ENCODE peak calls at places on chromosome 7, in four cellular contexts. U is CD4-positive, alpha-beta T cell; J is GM23248; I is fibroblast of lung. F is an unnamed sample.

GRCh38 chr7:33591481-33591880 is 313.9 kb upstream of the BMPER start:
- DNase-seq in U (no peak), J (peak; percentile 3), I (no peak), F (no peak)

GRCh38 chr7:6402041-6402440 is 45.7 kb downstream of the DAGLB start:
- DNase-seq in U (no peak), J (no peak), I (no peak), F (no peak)

GRCh38 chr7:155944901-155945300 is 132.6 kb upstream of the SHH start:
- DNase-seq in U (no peak), J (no peak), I (no peak), F (no peak)

GRCh38 chr7:159227433-159227832 is 82.8 kb upstream of the VIPR2 start:
- DNase-seq in U (no peak), J (no peak), I (no peak), F (no peak)

GRCh38 chr7:73397521-73397934 is 36.0 kb upstream of the FZD9 start:
- DNase-seq in U (no peak), J (no peak), I (no peak), F (no peak)

GRCh38 chr7:84187813-84188212 is 6.8 kb downstream of the SEMA3A start:
- DNase-seq in U (no peak), J (peak; percentile 79), I (peak; percentile 81), F (no peak)

GRCh38 chr7:81487512-81487911 is 282.3 kb downstream of the HGF start:
- DNase-seq in U (no peak), J (no peak), I (no peak), F (no peak)

GRCh38 chr7:112481833-112482669 is 1.3 kb downstream of the LSMEM1 start:
- DNase-seq in U (no peak), J (peak; percentile 96), I (peak; percentile 95), F (no peak)

GRCh38 chr7:103148131-103148993 is 537 bp downstream of the NAPEPLD start:
- DNase-seq in U (no peak), J (peak; percentile 42), I (peak; percentile 30), F (no peak)

GRCh38 chr7:157663061-157663863 is 326.5 kb downstream of the DNAJB6 start:
- DNase-seq in U (no peak), J (no peak), I (peak; percentile 74), F (peak; percentile 68)

GRCh38 chr7:123054357-123055133 is 59.0 kb upstream of the TAS2R16 start:
- DNase-seq in U (no peak), J (no peak), I (no peak), F (no peak)

GRCh38 chr7:45295222-45295621 is 137.6 kb downstream of the RAMP3 start:
- DNase-seq in U (no peak), J (no peak), I (no peak), F (no peak)

GRCh38 chr7:41911792-41912191 is 208.9 kb upstream of the INHBA start:
- DNase-seq in U (no peak), J (peak; percentile 79), I (peak; percentile 95), F (no peak)

GRCh38 chr7:44045226-44046014 is 918 bp downstream of the DBNL start:
- DNase-seq in U (no peak), J (peak; percentile 79), I (no peak), F (no peak)

GRCh38 chr7:99929730-99930053 is 272 bp upstream of the GJC3 start:
- DNase-seq in U (no peak), J (no peak), I (no peak), F (no peak)

GRCh38 chr7:561631-562393 is 42.2 kb upstream of the PDGFA start:
- DNase-seq in U (no peak), J (no peak), I (no peak), F (peak; percentile 78)

GRCh38 chr7:41183741-41184140 is 519.1 kb downstream of the INHBA start:
- DNase-seq in U (no peak), J (no peak), I (no peak), F (no peak)

GRCh38 chr7:132377703-132378584 is 198.3 kb downstream of the PLXNA4 start:
- DNase-seq in U (no peak), J (no peak), I (no peak), F (no peak)

GRCh38 chr7:16315280-16315679 is 106.1 kb downstream of the CRPPA start:
- DNase-seq in U (no peak), J (no peak), I (no peak), F (no peak)

GRCh38 chr7:126840869-126841268 is 411.9 kb downstream of the GRM8 start:
- DNase-seq in U (no peak), J (no peak), I (no peak), F (no peak)

GRCh38 chr7:2699289-2699620 is 11.3 kb downstream of the AMZ1 start:
- DNase-seq in U (no peak), J (no peak), I (no peak), F (peak; percentile 49)
- H3K27ac ChIP-seq in U (no peak overlapping the region), J (no peak overlapping the region), I (no peak overlapping the region), F (no peak overlapping the region)

GRCh38 chr7:92614586-92615237 is 24.5 kb upstream of the FAM133B start:
- DNase-seq in U (no peak), J (peak; percentile 48), I (peak; percentile 41), F (no peak)

GRCh38 chr7:92613214-92613613 is 23.0 kb upstream of the FAM133B start:
- DNase-seq in U (no peak), J (peak; percentile 35), I (no peak), F (no peak)

GRCh38 chr7:92612501-92612900 is 22.3 kb upstream of the FAM133B start:
- DNase-seq in U (no peak), J (peak; percentile 75), I (peak; percentile 63), F (no peak)

GRCh38 chr7:92611735-92612134 is 21.5 kb upstream of the FAM133B start:
- DNase-seq in U (no peak), J (no peak), I (no peak), F (no peak)

DNA sequence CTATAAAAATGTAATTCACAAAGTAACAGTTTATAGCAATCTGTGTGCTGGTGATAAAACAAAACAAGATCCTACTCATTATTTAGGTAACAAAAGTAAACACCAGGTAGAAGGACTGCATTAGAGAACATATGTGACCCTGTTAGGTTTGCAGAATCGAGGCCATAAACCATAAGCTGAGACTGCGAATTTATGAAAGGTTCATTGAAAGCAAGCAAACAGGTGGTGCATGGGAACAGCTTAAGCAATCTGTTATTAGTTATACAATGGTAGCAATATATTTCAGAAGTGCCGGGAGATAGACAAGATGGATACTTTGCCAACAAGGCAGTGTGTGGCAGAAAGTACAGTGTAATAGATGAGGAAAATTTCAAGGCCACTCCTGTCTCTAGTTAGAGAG is 23.5 kb upstream of the FAM133B start:
- DNase-seq in U (no peak), J (no peak), I (no peak), F (no peak)
- H3K27ac ChIP-seq in U (no peak overlapping the region), J (peak overlapping the region; percentile 70), I (peak overlapping the region; percentile 26), F (no peak overlapping the region)

GRCh38 chr7:47496064-47496665 is 85.7 kb downstream of the TNS3 start:
- DNase-seq in U (no peak), J (no peak), I (no peak), F (no peak)
- H3K27ac ChIP-seq in U (no peak overlapping the region), J (no peak overlapping the region), I (no peak overlapping the region), F (no peak overlapping the region)

DNA sequence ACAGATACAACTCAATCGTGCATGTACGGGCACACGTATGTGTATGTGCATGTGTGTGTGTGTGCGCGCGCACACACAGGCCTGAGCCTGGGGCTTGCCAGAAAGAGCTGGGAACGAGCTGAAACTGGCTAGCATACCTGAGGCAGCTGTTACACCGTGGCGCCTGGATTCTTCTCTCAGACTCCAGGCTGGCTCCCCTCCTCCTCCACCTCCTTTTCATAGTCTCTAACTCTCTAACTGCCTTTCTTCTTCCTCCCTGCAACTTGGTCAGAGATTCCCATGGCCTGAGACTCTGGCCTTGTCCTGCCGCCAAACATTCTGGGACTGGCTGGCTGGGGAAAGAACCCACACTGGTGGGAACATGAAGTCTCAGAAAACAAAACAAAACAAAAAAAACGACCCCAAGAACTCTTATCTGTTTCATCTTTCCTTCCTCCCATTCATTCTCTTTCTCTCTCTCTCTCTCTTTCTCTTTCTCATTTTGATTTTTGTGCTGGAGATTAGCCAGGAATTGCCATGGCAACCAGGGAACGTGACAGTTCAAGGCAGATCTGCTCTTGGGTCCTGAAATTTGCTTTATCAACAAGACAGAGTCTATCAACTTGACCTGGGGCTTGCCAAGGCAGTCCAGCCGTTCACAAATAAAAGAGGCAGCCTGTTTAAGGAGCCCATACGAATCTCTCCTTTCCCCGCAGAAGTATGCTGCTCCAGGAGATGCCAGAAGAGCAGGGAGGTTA is 76.8 kb upstream of the SEM1 start:
- DNase-seq in U (no peak), J (no peak), I (no peak), F (no peak)
- H3K27ac ChIP-seq in U (no peak overlapping the region), J (no peak overlapping the region), I (no peak overlapping the region), F (no peak overlapping the region)

GRCh38 chr7:105619590-105619989 is 38.3 kb upstream of the EFCAB10 start:
- DNase-seq in U (no peak), J (no peak), I (no peak), F (no peak)

GRCh38 chr7:105623378-105623777 is 42.1 kb upstream of the EFCAB10 start:
- DNase-seq in U (no peak), J (no peak), I (no peak), F (no peak)

GRCh38 chr7:105621617-105622016 is 40.3 kb upstream of the EFCAB10 start:
- DNase-seq in U (no peak), J (peak; percentile 62), I (peak; percentile 57), F (no peak)

GRCh38 chr7:105623906-105624305 is 42.6 kb upstream of the EFCAB10 start:
- DNase-seq in U (no peak), J (no peak), I (no peak), F (no peak)

DNA sequence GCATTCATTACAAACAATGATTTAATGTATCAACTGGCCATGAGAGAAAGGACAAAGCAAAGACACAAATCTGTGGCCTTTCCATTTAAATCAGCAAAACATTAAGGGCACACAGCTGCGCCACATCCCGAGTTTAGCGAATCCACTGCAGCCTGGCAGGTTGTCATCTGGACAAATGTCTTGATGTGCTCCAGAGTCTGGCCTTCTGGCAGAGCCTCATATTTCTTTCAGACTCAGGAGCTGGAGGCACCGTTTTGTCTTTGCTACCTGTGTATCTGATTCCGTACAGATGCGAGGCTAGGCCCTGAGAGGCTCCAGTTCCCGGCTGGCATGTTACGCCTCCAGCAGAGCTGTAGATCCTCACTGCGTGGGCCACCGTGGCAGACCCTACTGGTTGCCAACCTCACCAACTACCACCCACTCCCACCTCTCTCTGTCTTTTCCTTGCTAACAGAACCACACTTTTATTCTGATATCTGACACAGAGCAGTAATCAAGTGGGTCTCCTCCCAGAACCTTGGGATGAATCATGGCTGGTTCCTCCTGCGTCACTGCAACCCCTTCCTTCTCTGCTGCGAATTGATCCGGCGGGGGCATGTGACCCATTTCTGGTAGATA is 40.9 kb upstream of the EFCAB10 start:
- DNase-seq in U (no peak), J (no peak), I (no peak), F (no peak)
- H3K27ac ChIP-seq in U (no peak overlapping the region), J (no peak overlapping the region), I (no peak overlapping the region), F (no peak overlapping the region)

GRCh38 chr7:134545918-134546317 is 3.0 kb upstream of the AKR1B15 start:
- DNase-seq in U (no peak), J (no peak), I (no peak), F (no peak)
- H3K27ac ChIP-seq in U (no peak overlapping the region), J (no peak overlapping the region), I (no peak overlapping the region), F (no peak overlapping the region)

GRCh38 chr7:17402628-17403278 is 104.3 kb downstream of the AHR start:
- DNase-seq in U (no peak), J (no peak), I (no peak), F (no peak)
- H3K27ac ChIP-seq in U (no peak overlapping the region), J (no peak overlapping the region), I (no peak overlapping the region), F (no peak overlapping the region)

F was measured in left lung.